ENCODE peak calls at places on chromosomes 7 and 10, in six cellular contexts. O is right lobe of liver, E is epithelial cell of prostate, Y is HepG2, N is fibroblast of lung, B is GM23338. Q is an unnamed sample.

GRCh38 chr7:69374036-69374420 is 224.2 kb upstream of the AUTS2 start:
- DNase-seq in O (no peak), E (no peak), Y (no peak), N (peak), B (no peak), Q (no peak)

GRCh38 chr10:128624656-128625530 is 498.7 kb upstream of the MKI67 start:
- DNase-seq in O (no peak), E (no peak), Y (no peak), N (no peak), B (no peak), Q (peak)

GRCh38 chr7:90552521-90552920 is 43.6 kb upstream of the CDK14 start:
- DNase-seq in O (no peak), E (no peak), Y (no peak), N (no peak), B (no peak), Q (peak)

GRCh38 chr7:123650595-123650994 is 5.1 kb upstream of the LMOD2 start:
- DNase-seq in O (no peak), E (no peak), Y (no peak), N (no peak), B (no peak), Q (no peak)

GRCh38 chr7:98520356-98520932 is 96.6 kb upstream of the NPTX2 start:
- DNase-seq in O (no peak), E (no peak), Y (no peak), N (no peak), B (peak), Q (peak)

GRCh38 chr7:130363156-130363847 is 17.0 kb upstream of the CPA1 start:
- DNase-seq in O (peak), E (peak), Y (peak), N (peak), B (no peak), Q (peak)

GRCh38 chr7:114789942-114790341 is 132.0 kb upstream of the MDFIC start:
- DNase-seq in O (no peak), E (peak), Y (no peak), N (peak), B (no peak), Q (peak)

GRCh38 chr10:23001901-23002516 is 74.2 kb downstream of the ARMC3 start:
- DNase-seq in O (no peak), E (no peak), Y (no peak), N (no peak), B (peak), Q (no peak)

GRCh38 chr10:73497623-73498022 is 1.8 kb upstream of the PPP3CB start:
- DNase-seq in O (no peak), E (no peak), Y (no peak), N (no peak), B (no peak), Q (no peak)

GRCh38 chr10:109911903-109912302 is 11.4 kb downstream of the XPNPEP1 start:
- DNase-seq in O (no peak), E (no peak), Y (no peak), N (no peak), B (no peak), Q (no peak)

GRCh38 chr7:149775176-149775556 is 1.8 kb upstream of the ZNF467 start:
- DNase-seq in O (no peak), E (no peak), Y (no peak), N (no peak), B (no peak), Q (no peak)

GRCh38 chr10:116779076-116779687 is 36.8 kb upstream of the HSPA12A start:
- DNase-seq in O (no peak), E (no peak), Y (no peak), N (peak), B (no peak), Q (no peak)

GRCh38 chr7:23490357-23491131 is 20.3 kb upstream of the IGF2BP3 start:
- DNase-seq in O (peak), E (no peak), Y (no peak), N (peak), B (no peak), Q (no peak)

GRCh38 chr10:99395750-99396445 is 34.5 kb downstream of the GOT1 start:
- DNase-seq in O (peak), E (peak), Y (peak), N (peak), B (no peak), Q (peak)

GRCh38 chr7:157862731-157863130 is 525.9 kb downstream of the DNAJB6 start:
- DNase-seq in O (no peak), E (no peak), Y (no peak), N (no peak), B (no peak), Q (no peak)

GRCh38 chr7:131108212-131108980 is 219.3 kb upstream of the MKLN1 start:
- DNase-seq in O (no peak), E (no peak), Y (no peak), N (peak), B (no peak), Q (no peak)

GRCh38 chr7:155225095-155225494 is 72.6 kb upstream of the INSIG1 start:
- DNase-seq in O (peak), E (no peak), Y (no peak), N (no peak), B (no peak), Q (no peak)

GRCh38 chr10:88459523-88459922 is 123.6 kb downstream of the RNLS start:
- DNase-seq in O (no peak), E (no peak), Y (no peak), N (no peak), B (no peak), Q (no peak)

GRCh38 chr7:4894482-4894881 is 11.0 kb upstream of the RADIL start:
- DNase-seq in O (no peak), E (no peak), Y (no peak), N (no peak), B (peak), Q (no peak)

GRCh38 chr7:159115601-159116501 is 28.8 kb downstream of the VIPR2 start:
- DNase-seq in O (peak), E (no peak), Y (no peak), N (no peak), B (no peak), Q (no peak)

GRCh38 chr7:6579446-6579845 is 2.2 kb downstream of the ZDHHC4 start:
- DNase-seq in O (no peak), E (no peak), Y (peak), N (peak), B (peak), Q (no peak)

GRCh38 chr10:108411181-108411580 is 1246.7 kb upstream of the SORCS1 start:
- DNase-seq in O (no peak), E (no peak), Y (no peak), N (no peak), B (no peak), Q (no peak)

GRCh38 chr10:95865814-95866447 is 41.8 kb upstream of the CC2D2B start:
- DNase-seq in O (no peak), E (no peak), Y (peak), N (no peak), B (no peak), Q (no peak)

GRCh38 chr10:95861401-95861800 is 46.4 kb upstream of the CC2D2B start:
- DNase-seq in O (no peak), E (no peak), Y (no peak), N (peak), B (no peak), Q (no peak)

GRCh38 chr10:95866448-95866842 is 41.3 kb upstream of the CC2D2B start:
- DNase-seq in O (no peak), E (no peak), Y (no peak), N (no peak), B (no peak), Q (no peak)

GRCh38 chr10:95867866-95868265 is 39.9 kb upstream of the CC2D2B start:
- DNase-seq in O (no peak), E (no peak), Y (no peak), N (no peak), B (no peak), Q (no peak)

GRCh38 chr10:95864906-95865813 is 42.6 kb upstream of the CC2D2B start:
- DNase-seq in O (no peak), E (peak), Y (peak), N (peak), B (peak), Q (peak)
- H3K27ac ChIP-seq in O (no peak), E (no peak), Y (peak), N (no peak), B (no peak), Q (no peak)

GRCh38 chr7:75966209-75966961 is 28.0 kb downstream of the TMEM120A start:
- DNase-seq in O (peak), E (no peak), Y (no peak), N (peak), B (no peak), Q (no peak)
- H3K27ac ChIP-seq in O (peak), E (no peak), Y (no peak), N (peak), B (no peak), Q (peak)

GRCh38 chr10:71235808-71236207 is 23.4 kb downstream of the UNC5B start:
- DNase-seq in O (no peak), E (no peak), Y (no peak), N (no peak), B (no peak), Q (no peak)
- H3K27ac ChIP-seq in O (no peak), E (no peak), Y (no peak), N (peak), B (no peak), Q (peak)

DNA sequence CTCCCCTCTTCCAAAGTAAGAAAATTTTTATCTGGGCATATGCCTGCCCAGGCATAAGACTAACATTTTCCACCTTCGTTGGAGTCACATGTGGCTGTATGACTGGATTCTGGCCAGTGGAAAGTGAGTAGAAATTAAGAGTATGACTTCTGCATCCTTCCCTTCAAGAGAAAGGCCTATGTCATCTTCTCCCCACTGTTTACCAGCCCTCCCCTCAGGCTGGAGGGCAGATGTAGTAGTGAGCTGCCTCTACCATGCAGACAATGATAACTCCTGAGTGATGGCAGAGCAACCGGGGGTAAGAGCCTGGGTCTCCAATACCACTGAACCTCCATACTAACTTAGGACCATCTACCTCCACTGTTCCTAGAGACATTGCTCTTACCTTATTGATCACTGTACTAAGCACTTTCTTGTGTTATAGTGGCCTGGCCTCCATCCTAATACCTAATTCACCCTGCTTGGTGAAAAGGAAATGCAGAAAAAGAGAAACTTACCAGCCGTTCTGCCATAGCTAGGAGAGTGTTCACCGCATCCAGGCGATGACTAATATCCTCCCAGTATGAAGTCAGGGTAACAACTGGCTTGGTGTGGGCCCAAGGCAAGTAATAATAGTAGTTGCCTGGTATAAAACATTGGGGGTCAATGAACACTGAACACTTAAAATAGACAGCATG is 102.6 kb downstream of the MYOF start:
- DNase-seq in O (no peak), E (no peak), Y (no peak), N (peak), B (no peak), Q (peak)
- H3K27ac ChIP-seq in O (no peak), E (peak), Y (no peak), N (peak), B (no peak), Q (peak)

DNA sequence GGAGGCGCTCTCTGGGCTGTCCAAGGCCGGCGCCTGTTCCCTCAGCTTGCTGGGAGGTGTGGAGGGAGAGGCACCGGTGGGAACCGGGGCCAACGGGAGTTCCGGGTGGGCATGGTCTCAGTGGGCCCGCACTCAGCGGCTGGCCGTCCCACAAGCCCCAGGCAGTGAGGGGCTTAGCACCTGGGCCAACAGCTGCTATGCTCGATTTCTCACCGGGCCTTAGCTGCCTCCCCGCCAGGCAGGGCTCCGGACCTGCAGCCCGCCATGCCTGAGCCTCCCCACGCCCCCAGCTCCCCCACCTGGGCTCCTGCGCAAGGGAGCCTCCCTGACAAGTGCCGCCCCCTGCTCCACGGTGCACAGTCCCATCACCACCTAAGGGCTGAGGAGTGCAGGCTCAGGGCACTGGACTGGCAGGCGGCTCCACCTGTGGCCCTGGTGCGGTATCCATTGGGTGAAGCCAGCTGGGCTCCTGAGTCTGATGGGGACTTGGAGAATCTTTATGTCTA is 276.5 kb downstream of the SH2D4B start:
- DNase-seq in O (no peak), E (no peak), Y (no peak), N (no peak), B (no peak), Q (no peak)
- H3K27ac ChIP-seq in O (no peak), E (no peak), Y (no peak), N (no peak), B (no peak), Q (no peak)

GRCh38 chr10:33239257-33239656 is 95.2 kb downstream of the NRP1 start:
- DNase-seq in O (no peak), E (no peak), Y (no peak), N (no peak), B (no peak), Q (no peak)

GRCh38 chr10:33238643-33239042 is 95.8 kb downstream of the NRP1 start:
- DNase-seq in O (no peak), E (peak), Y (no peak), N (peak), B (no peak), Q (peak)

GRCh38 chr10:33241351-33241750 is 93.1 kb downstream of the NRP1 start:
- DNase-seq in O (no peak), E (no peak), Y (no peak), N (peak), B (no peak), Q (no peak)

GRCh38 chr10:33240931-33241330 is 93.5 kb downstream of the NRP1 start:
- DNase-seq in O (no peak), E (no peak), Y (no peak), N (peak), B (no peak), Q (no peak)

DNA sequence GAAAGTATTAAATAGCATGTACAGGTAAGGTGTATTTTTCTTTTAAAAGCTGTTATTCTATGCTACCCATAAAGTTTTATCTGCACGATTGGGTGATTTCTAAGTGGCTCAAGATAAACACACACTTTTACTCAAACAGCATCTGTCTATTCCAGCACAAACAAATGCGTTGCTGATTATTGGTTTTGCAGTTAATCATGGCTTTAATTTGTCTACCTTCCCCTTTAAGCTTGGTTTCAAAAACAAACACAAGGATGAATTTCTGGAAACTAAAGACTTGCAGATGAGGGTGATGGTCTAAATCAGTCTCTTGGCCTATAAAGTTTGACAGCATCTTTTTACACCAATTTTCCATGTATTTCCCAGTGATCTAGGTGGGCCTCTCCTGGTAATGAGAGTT is 94.2 kb downstream of the NRP1 start:
- DNase-seq in O (no peak), E (no peak), Y (no peak), N (no peak), B (no peak), Q (no peak)
- H3K27ac ChIP-seq in O (no peak), E (peak), Y (no peak), N (no peak), B (no peak), Q (no peak)

GRCh38 chr7:38727184-38727940 is 96.2 kb upstream of the AMPH start:
- DNase-seq in O (no peak), E (no peak), Y (no peak), N (peak), B (no peak), Q (no peak)
- H3K27ac ChIP-seq in O (no peak), E (no peak), Y (no peak), N (no peak), B (no peak), Q (no peak)

GRCh38 chr7:83270407-83270806 is 107.7 kb upstream of the PCLO start:
- DNase-seq in O (no peak), E (no peak), Y (no peak), N (no peak), B (no peak), Q (no peak)

GRCh38 chr7:83271212-83272099 is 108.8 kb upstream of the PCLO start:
- DNase-seq in O (no peak), E (no peak), Y (peak), N (peak), B (peak), Q (peak)

GRCh38 chr7:83267141-83267631 is 104.5 kb upstream of the PCLO start:
- DNase-seq in O (no peak), E (no peak), Y (no peak), N (peak), B (peak), Q (no peak)
- H3K27ac ChIP-seq in O (no peak), E (no peak), Y (no peak), N (no peak), B (no peak), Q (no peak)

DNA sequence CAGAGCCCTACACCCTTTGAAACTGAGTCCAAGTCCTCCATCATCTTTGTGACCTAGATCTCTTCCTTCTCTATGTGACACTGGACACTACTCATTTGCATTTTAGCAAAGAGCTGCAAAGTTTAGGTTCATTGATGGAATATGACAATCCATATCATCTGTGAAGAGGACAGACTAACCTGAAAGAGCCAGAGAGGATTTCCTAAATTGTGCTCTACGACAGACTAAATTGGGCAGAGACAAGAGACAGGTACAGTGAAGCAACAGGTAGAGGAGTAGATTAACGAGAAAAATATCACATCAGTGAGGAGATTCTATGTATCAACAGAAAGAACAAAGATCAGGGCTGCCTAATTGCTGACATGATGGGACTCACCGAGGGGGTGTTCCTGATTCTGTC is at the start of gene TAS2R3:
- DNase-seq in O (no peak), E (no peak), Y (no peak), N (no peak), B (no peak), Q (no peak)
- H3K27ac ChIP-seq in O (no peak), E (no peak), Y (no peak), N (no peak), B (no peak), Q (no peak)